ENCODE peak calls at places on chromosomes 2 and 18, in seven cellular contexts. One of them, this sample, is unnamed.

GRCh38 chr18:69455120-69455519 is 54.4 kb downstream of the DOK6 start:
- DNase-seq in cardiac muscle cell: peak
- DNase-seq in transverse colon: no peak
- DNase-seq in OCI-LY7: no peak
- DNase-seq in endodermal cell: no peak
- DNase-seq in K562: no peak
- DNase-seq in lower lobe of right lung: no peak
- DNase-seq in this sample: no peak

GRCh38 chr2:107264184-107264583 is 378.2 kb upstream of the ST6GAL2 start:
- DNase-seq in cardiac muscle cell: no peak
- DNase-seq in transverse colon: no peak
- DNase-seq in lower lobe of right lung: no peak
- DNase-seq in endodermal cell: no peak
- DNase-seq in OCI-LY7: no peak
- DNase-seq in K562: no peak
- DNase-seq in this sample: no peak

GRCh38 chr2:159094173-159094737 is 125.8 kb downstream of the TANC1 start:
- DNase-seq in lower lobe of right lung: peak
- DNase-seq in endodermal cell: no peak
- DNase-seq in cardiac muscle cell: peak
- DNase-seq in OCI-LY7: no peak
- DNase-seq in transverse colon: peak
- DNase-seq in K562: no peak
- DNase-seq in this sample: no peak

GRCh38 chr18:2411381-2411977 is 159.8 kb downstream of the METTL4 start:
- DNase-seq in cardiac muscle cell: peak
- DNase-seq in K562: no peak
- DNase-seq in transverse colon: no peak
- DNase-seq in endodermal cell: no peak
- DNase-seq in lower lobe of right lung: no peak
- DNase-seq in OCI-LY7: no peak
- DNase-seq in this sample: peak

GRCh38 chr2:155708052-155708451 is 624.5 kb downstream of the NR4A2 start:
- DNase-seq in transverse colon: no peak
- DNase-seq in endodermal cell: no peak
- DNase-seq in K562: no peak
- DNase-seq in cardiac muscle cell: no peak
- DNase-seq in OCI-LY7: no peak
- DNase-seq in lower lobe of right lung: no peak
- DNase-seq in this sample: no peak

GRCh38 chr2:128380061-128380889 is 61.6 kb upstream of the HS6ST1 start:
- DNase-seq in lower lobe of right lung: peak
- DNase-seq in endodermal cell: peak
- DNase-seq in transverse colon: peak
- DNase-seq in OCI-LY7: no peak
- DNase-seq in cardiac muscle cell: no peak
- DNase-seq in K562: no peak
- DNase-seq in this sample: no peak

GRCh38 chr2:53568463-53568862 is 199.1 kb upstream of the CHAC2 start:
- DNase-seq in transverse colon: no peak
- DNase-seq in lower lobe of right lung: no peak
- DNase-seq in endodermal cell: no peak
- DNase-seq in K562: no peak
- DNase-seq in OCI-LY7: no peak
- DNase-seq in cardiac muscle cell: no peak
- DNase-seq in this sample: no peak

GRCh38 chr2:232296766-232297525 is 81.6 kb upstream of the ALPP start:
- DNase-seq in OCI-LY7: no peak
- DNase-seq in lower lobe of right lung: no peak
- DNase-seq in cardiac muscle cell: no peak
- DNase-seq in transverse colon: no peak
- DNase-seq in K562: no peak
- DNase-seq in endodermal cell: no peak
- DNase-seq in this sample: no peak

GRCh38 chr2:209960676-209961630 is 41.5 kb upstream of the RPE start:
- DNase-seq in OCI-LY7: peak
- DNase-seq in K562: peak
- DNase-seq in cardiac muscle cell: peak
- DNase-seq in lower lobe of right lung: peak
- DNase-seq in transverse colon: peak
- DNase-seq in endodermal cell: peak
- DNase-seq in this sample: peak

GRCh38 chr2:73163522-73164367 is 38.6 kb upstream of the NOTO start:
- DNase-seq in lower lobe of right lung: peak
- DNase-seq in OCI-LY7: peak
- DNase-seq in cardiac muscle cell: peak
- DNase-seq in K562: peak
- DNase-seq in transverse colon: peak
- DNase-seq in endodermal cell: peak
- DNase-seq in this sample: peak

GRCh38 chr2:142033393-142033792 is 97.4 kb downstream of the LRP1B start:
- DNase-seq in lower lobe of right lung: no peak
- DNase-seq in OCI-LY7: no peak
- DNase-seq in endodermal cell: no peak
- DNase-seq in transverse colon: no peak
- DNase-seq in cardiac muscle cell: no peak
- DNase-seq in K562: no peak
- DNase-seq in this sample: peak

GRCh38 chr2:146986161-146986560 is 858.7 kb upstream of the ACVR2A start:
- DNase-seq in cardiac muscle cell: peak
- DNase-seq in lower lobe of right lung: no peak
- DNase-seq in transverse colon: no peak
- DNase-seq in OCI-LY7: no peak
- DNase-seq in K562: no peak
- DNase-seq in endodermal cell: no peak
- DNase-seq in this sample: no peak

GRCh38 chr2:67462741-67463496 is 65.8 kb downstream of the ETAA1 start:
- DNase-seq in lower lobe of right lung: no peak
- DNase-seq in transverse colon: no peak
- DNase-seq in endodermal cell: no peak
- DNase-seq in OCI-LY7: no peak
- DNase-seq in cardiac muscle cell: peak
- DNase-seq in K562: no peak
- DNase-seq in this sample: no peak

GRCh38 chr2:216286616-216287231 is 85.6 kb downstream of the MARCHF4 start:
- DNase-seq in endodermal cell: peak
- DNase-seq in cardiac muscle cell: peak
- DNase-seq in OCI-LY7: no peak
- DNase-seq in lower lobe of right lung: no peak
- DNase-seq in K562: peak
- DNase-seq in transverse colon: no peak
- DNase-seq in this sample: peak

GRCh38 chr2:232576995-232577394 is 26.5 kb downstream of the EIF4E2 start:
- DNase-seq in transverse colon: no peak
- DNase-seq in K562: no peak
- DNase-seq in OCI-LY7: no peak
- DNase-seq in lower lobe of right lung: no peak
- DNase-seq in cardiac muscle cell: no peak
- DNase-seq in endodermal cell: no peak
- DNase-seq in this sample: peak

GRCh38 chr2:85772019-85772745 is 18.4 kb downstream of the ATOH8 start:
- DNase-seq in lower lobe of right lung: peak
- DNase-seq in transverse colon: peak
- DNase-seq in OCI-LY7: no peak
- DNase-seq in cardiac muscle cell: peak
- DNase-seq in K562: no peak
- DNase-seq in endodermal cell: peak
- DNase-seq in this sample: peak

GRCh38 chr18:63850010-63850409 is 37.5 kb upstream of the SERPINB2 start:
- DNase-seq in endodermal cell: peak
- DNase-seq in lower lobe of right lung: no peak
- DNase-seq in K562: no peak
- DNase-seq in cardiac muscle cell: peak
- DNase-seq in OCI-LY7: peak
- DNase-seq in transverse colon: no peak
- DNase-seq in this sample: peak

GRCh38 chr2:128685841-128686497 is 367.3 kb upstream of the HS6ST1 start:
- DNase-seq in lower lobe of right lung: no peak
- DNase-seq in endodermal cell: peak
- DNase-seq in K562: no peak
- DNase-seq in transverse colon: no peak
- DNase-seq in cardiac muscle cell: no peak
- DNase-seq in OCI-LY7: no peak
- DNase-seq in this sample: no peak

GRCh38 chr2:233261819-233262555 is 10.5 kb downstream of the ATG16L1 start:
- DNase-seq in cardiac muscle cell: no peak
- DNase-seq in lower lobe of right lung: no peak
- DNase-seq in OCI-LY7: no peak
- DNase-seq in transverse colon: no peak
- DNase-seq in endodermal cell: no peak
- DNase-seq in K562: no peak
- DNase-seq in this sample: no peak

GRCh38 chr2:65055427-65056214 is 595 bp upstream of the CEP68 start:
- DNase-seq in cardiac muscle cell: no peak
- DNase-seq in endodermal cell: no peak
- DNase-seq in K562: peak
- DNase-seq in OCI-LY7: peak
- DNase-seq in transverse colon: peak
- DNase-seq in lower lobe of right lung: peak
- DNase-seq in this sample: no peak

DNA sequence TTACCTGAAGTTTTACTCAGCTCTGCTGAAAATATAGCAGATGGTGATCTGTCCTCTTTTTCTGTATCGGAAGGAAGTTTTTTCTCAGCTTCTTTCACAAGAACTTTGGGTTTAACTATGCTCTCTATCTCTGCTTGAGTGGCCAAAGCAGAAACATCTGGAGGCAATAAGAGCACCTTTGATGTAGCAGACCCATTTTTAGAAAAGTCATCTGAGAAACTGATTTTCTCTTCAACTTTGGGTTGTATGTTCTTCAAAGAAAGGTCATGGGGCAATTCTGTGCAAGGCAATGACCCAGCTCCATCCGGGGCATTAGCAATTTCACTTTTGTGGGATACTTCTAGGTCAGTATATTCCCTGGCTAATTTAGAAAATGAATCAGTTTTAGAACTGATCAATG is 25.2 kb downstream of the RTN4 start:
- DNase-seq in lower lobe of right lung: no peak
- DNase-seq in transverse colon: no peak
- DNase-seq in K562: no peak
- DNase-seq in OCI-LY7: peak
- DNase-seq in cardiac muscle cell: no peak
- DNase-seq in endodermal cell: no peak
- DNase-seq in this sample: no peak
- H3K4me3 ChIP-seq in lower lobe of right lung: no peak
- H3K4me3 ChIP-seq in transverse colon: no peak
- H3K4me3 ChIP-seq in K562: no peak
- H3K4me3 ChIP-seq in OCI-LY7: peak
- H3K4me3 ChIP-seq in cardiac muscle cell: no peak
- H3K4me3 ChIP-seq in endodermal cell: no peak
- H3K4me3 ChIP-seq in this sample: no peak

DNA sequence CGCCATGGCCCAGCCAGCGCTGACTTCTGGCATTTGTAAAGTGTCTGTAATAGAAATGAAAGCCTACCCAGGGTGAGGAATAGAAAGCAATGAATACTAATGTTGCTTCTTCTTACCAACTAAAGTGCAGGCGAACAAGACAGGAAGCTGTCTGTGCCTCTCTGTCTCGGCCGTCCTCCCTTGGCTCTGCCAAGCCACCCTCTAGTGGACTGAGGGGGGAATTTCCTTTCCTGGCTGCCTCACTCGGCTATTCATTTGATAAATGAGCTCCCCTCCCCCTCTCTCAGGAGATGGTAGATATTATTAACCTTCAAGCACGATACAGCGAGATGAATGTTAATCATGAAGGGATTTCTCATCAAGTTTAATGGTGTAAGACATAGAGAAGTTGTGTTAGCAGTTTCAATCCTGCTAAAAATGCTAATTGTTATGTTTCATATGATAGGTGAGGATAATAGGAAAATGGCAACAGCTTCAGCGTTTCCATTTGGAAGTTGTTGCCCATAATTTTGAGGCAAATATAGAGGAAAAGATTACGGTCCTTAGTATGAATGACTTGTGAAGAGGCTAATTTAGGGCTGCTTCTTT is 384.7 kb downstream of the MTX2 start:
- DNase-seq in cardiac muscle cell: peak
- DNase-seq in endodermal cell: peak
- DNase-seq in K562: peak
- DNase-seq in transverse colon: peak
- DNase-seq in lower lobe of right lung: no peak
- DNase-seq in OCI-LY7: peak
- DNase-seq in this sample: peak
- TF ChIP-seq CTCF in cardiac muscle cell: peak
- TF ChIP-seq CTCF in endodermal cell: peak
- TF ChIP-seq CTCF in K562: peak
- TF ChIP-seq CTCF in transverse colon: peak
- TF ChIP-seq CTCF in lower lobe of right lung: peak
- TF ChIP-seq CTCF in OCI-LY7: peak
- TF ChIP-seq CTCF in this sample: peak

DNA sequence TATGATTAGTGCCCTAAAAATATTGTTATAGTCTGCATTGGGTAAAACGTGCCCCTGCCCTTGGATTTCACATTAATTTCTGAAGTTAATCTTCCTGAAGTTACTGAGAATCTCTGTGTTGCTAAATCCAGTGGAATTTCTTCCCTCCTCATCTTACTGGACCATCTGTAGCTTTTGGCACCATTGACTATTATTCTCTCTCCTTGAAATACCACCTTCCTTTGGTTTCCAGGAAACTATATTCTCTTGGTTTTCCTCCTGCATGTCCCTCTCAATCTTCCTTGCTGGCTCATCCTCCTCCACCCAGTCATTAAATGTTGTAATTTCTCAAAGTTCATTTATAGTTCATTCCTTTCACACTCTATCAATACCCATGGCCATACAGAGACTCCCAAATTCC is 110.6 kb upstream of the SLC35G4 start:
- DNase-seq in cardiac muscle cell: no peak
- DNase-seq in endodermal cell: no peak
- DNase-seq in lower lobe of right lung: no peak
- DNase-seq in OCI-LY7: no peak
- DNase-seq in K562: no peak
- DNase-seq in transverse colon: no peak
- DNase-seq in this sample: no peak
- H3K27ac ChIP-seq in cardiac muscle cell: no peak
- H3K27ac ChIP-seq in endodermal cell: no peak
- H3K27ac ChIP-seq in lower lobe of right lung: no peak
- H3K27ac ChIP-seq in OCI-LY7: no peak
- H3K27ac ChIP-seq in K562: no peak
- H3K27ac ChIP-seq in transverse colon: no peak
- H3K27ac ChIP-seq in this sample: no peak

GRCh38 chr2:46915811-46916630 is 415 bp upstream of the MCFD2 start:
- DNase-seq in transverse colon: peak
- DNase-seq in lower lobe of right lung: peak
- DNase-seq in OCI-LY7: peak
- DNase-seq in endodermal cell: peak
- DNase-seq in cardiac muscle cell: peak
- DNase-seq in K562: peak
- DNase-seq in this sample: peak

GRCh38 chr2:46914578-46915230 is 902 bp downstream of the MCFD2 start:
- DNase-seq in cardiac muscle cell: no peak
- DNase-seq in OCI-LY7: no peak
- DNase-seq in transverse colon: no peak
- DNase-seq in endodermal cell: no peak
- DNase-seq in lower lobe of right lung: no peak
- DNase-seq in K562: peak
- DNase-seq in this sample: no peak

GRCh38 chr2:46915281-46915810 is at the start of gene MCFD2:
- DNase-seq in lower lobe of right lung: peak
- DNase-seq in K562: peak
- DNase-seq in endodermal cell: no peak
- DNase-seq in OCI-LY7: no peak
- DNase-seq in cardiac muscle cell: peak
- DNase-seq in transverse colon: peak
- DNase-seq in this sample: no peak

GRCh38 chr2:46913471-46914381 is 1.9 kb downstream of the MCFD2 start:
- DNase-seq in lower lobe of right lung: no peak
- DNase-seq in transverse colon: peak
- DNase-seq in K562: peak
- DNase-seq in cardiac muscle cell: peak
- DNase-seq in OCI-LY7: no peak
- DNase-seq in endodermal cell: peak
- DNase-seq in this sample: peak

GRCh38 chr2:46917628-46918027 is 2.0 kb upstream of the MCFD2 start:
- DNase-seq in cardiac muscle cell: no peak
- DNase-seq in transverse colon: no peak
- DNase-seq in lower lobe of right lung: no peak
- DNase-seq in endodermal cell: no peak
- DNase-seq in OCI-LY7: peak
- DNase-seq in K562: no peak
- DNase-seq in this sample: no peak
- H3K4me3 ChIP-seq in cardiac muscle cell: no peak
- H3K4me3 ChIP-seq in transverse colon: no peak
- H3K4me3 ChIP-seq in lower lobe of right lung: no peak
- H3K4me3 ChIP-seq in endodermal cell: no peak
- H3K4me3 ChIP-seq in OCI-LY7: peak
- H3K4me3 ChIP-seq in K562: no peak
- H3K4me3 ChIP-seq in this sample: no peak